ENCODE peak calls at places on chromosomes 16 and 17, in four cellular contexts. V is breast epithelium, J is SK-N-SH, G is endodermal cell. X is an unnamed sample.

GRCh38 chr16:11087691-11088431 is 143.5 kb downstream of the CLEC16A start:
- DNase-seq in V (no peak), J (no peak), G (peak), X (peak)

GRCh38 chr17:65268832-65269231 is 131.7 kb downstream of the RGS9 start:
- DNase-seq in V (no peak), J (no peak), G (no peak), X (no peak)

GRCh38 chr17:72943826-72944689 is 148.4 kb downstream of the SLC39A11 start:
- DNase-seq in V (no peak), J (no peak), G (no peak), X (no peak)

GRCh38 chr17:64507418-64507766 is 615 bp downstream of the CEP95 start:
- DNase-seq in V (no peak), J (peak), G (no peak), X (peak)

GRCh38 chr16:26645629-26646028 is 421.1 kb upstream of the C16orf82 start:
- DNase-seq in V (no peak), J (peak), G (peak), X (peak)

GRCh38 chr17:22270381-22270780 is 578.1 kb downstream of the KCNJ18 start:
- DNase-seq in V (no peak), J (no peak), G (no peak), X (no peak)

GRCh38 chr16:72552675-72553074 is 380.7 kb upstream of the PMFBP1 start:
- DNase-seq in V (no peak), J (no peak), G (no peak), X (no peak)

GRCh38 chr17:66645259-66645658 is 189.7 kb upstream of the CACNG5 start:
- DNase-seq in V (no peak), J (no peak), G (no peak), X (no peak)

GRCh38 chr17:80236911-80237310 is 16.7 kb downstream of the SLC26A11 start:
- DNase-seq in V (no peak), J (no peak), G (peak), X (no peak)

GRCh38 chr16:1258906-1259759 is 3.3 kb downstream of the TPSD1 start:
- DNase-seq in V (no peak), J (peak), G (no peak), X (no peak)

GRCh38 chr16:78444-79145 is 570 bp downstream of the MPG start:
- DNase-seq in V (no peak), J (no peak), G (no peak), X (peak)

GRCh38 chr16:23079683-23080221 is 69.5 kb downstream of the USP31 start:
- DNase-seq in V (no peak), J (no peak), G (no peak), X (no peak)

GRCh38 chr16:30367349-30368009 is 2.8 kb downstream of the TBC1D10B start:
- DNase-seq in V (no peak), J (no peak), G (no peak), X (no peak)

GRCh38 chr16:70574595-70575271 is 51.1 kb downstream of the SF3B3 start:
- DNase-seq in V (no peak), J (no peak), G (no peak), X (peak)

GRCh38 chr16:31202402-31203385 is at the start of gene PYCARD:
- DNase-seq in V (no peak), J (peak), G (peak), X (peak)

GRCh38 chr17:46940692-46941404 is 17.9 kb downstream of the GOSR2 start:
- DNase-seq in V (peak), J (peak), G (peak), X (peak)

GRCh38 chr17:70426752-70427151 is 257.4 kb downstream of the KCNJ2 start:
- DNase-seq in V (no peak), J (no peak), G (no peak), X (no peak)

GRCh38 chr16:8849411-8850011 is 19.3 kb downstream of the CARHSP1 start:
- DNase-seq in V (no peak), J (peak), G (no peak), X (no peak)

GRCh38 chr17:15779119-15779518 is 47.0 kb downstream of the TBC1D26 start:
- DNase-seq in V (no peak), J (no peak), G (no peak), X (no peak)

GRCh38 chr17:15777297-15777696 is 45.2 kb downstream of the TBC1D26 start:
- DNase-seq in V (no peak), J (no peak), G (no peak), X (no peak)

GRCh38 chr17:15776871-15777270 is 44.8 kb downstream of the TBC1D26 start:
- DNase-seq in V (no peak), J (no peak), G (no peak), X (no peak)

GRCh38 chr17:15780188-15780587 is 48.1 kb downstream of the TBC1D26 start:
- DNase-seq in V (no peak), J (no peak), G (no peak), X (no peak)

GRCh38 chr17:15777717-15778116 is 45.6 kb downstream of the TBC1D26 start:
- DNase-seq in V (no peak), J (no peak), G (no peak), X (no peak)
- TF ChIP-seq CTCF in V (no peak), J (no peak), G (no peak), X (no peak)

DNA sequence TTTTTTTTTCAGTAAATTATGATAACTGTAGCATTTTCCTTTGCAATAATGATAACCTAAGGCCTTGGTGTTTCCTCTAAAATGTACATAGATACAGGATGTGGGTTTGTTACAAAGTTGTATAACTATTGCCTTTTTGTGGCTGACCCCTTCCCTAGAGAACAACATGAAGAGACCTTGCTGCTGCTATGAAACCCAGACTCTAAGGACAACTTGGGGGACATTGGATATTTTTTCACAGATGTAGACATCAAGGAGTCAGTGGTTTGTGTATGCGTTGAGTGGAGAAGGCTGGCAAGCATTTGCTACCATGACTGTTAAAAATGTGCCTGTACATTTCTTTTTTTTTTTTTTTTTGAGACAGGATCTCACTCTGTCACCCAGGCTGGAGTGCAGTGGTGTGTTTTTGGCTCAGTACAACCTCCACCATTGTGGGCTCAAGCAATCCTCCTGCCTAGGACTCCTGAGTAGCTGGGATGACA is 12.3 kb downstream of the HMOX2 start:
- DNase-seq in V (no peak), J (no peak), G (no peak), X (no peak)
- H3K4me3 ChIP-seq in V (no peak), J (no peak), G (no peak), X (no peak)

DNA sequence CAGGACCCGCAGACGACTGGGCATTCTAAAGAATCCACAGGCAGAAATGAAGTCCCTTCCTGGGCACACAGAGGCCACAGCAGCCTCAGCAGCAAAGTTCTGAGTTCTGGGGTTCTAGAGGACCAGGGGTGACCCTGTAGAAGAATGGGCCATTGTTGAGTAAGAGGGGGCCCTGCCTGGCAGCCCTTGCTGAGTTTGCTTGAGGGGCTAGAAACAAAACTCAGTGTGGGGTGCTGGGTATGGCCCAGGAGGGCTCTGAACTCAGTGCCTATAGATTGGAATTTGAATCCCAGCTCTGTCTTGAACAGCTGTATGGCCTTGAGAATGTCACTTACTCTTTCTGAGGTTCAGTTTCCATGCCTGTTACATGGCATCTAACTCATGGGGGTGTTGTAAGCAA is at the start of gene PDILT:
- DNase-seq in V (no peak), J (no peak), G (no peak), X (no peak)
- TF ChIP-seq CTCF in V (no peak), J (no peak), G (no peak), X (no peak)

GRCh38 chr16:21643787-21644186 is 8.6 kb downstream of the IGSF6 start:
- DNase-seq in V (no peak), J (no peak), G (no peak), X (no peak)

GRCh38 chr16:21645261-21645721 is 7.1 kb downstream of the IGSF6 start:
- DNase-seq in V (no peak), J (no peak), G (peak), X (peak)

GRCh38 chr16:21646091-21646490 is 6.3 kb downstream of the IGSF6 start:
- DNase-seq in V (no peak), J (no peak), G (no peak), X (no peak)

GRCh38 chr16:21646721-21647561 is 5.5 kb downstream of the IGSF6 start:
- DNase-seq in V (no peak), J (no peak), G (no peak), X (peak)

GRCh38 chr16:21644674-21645073 is 7.7 kb downstream of the IGSF6 start:
- DNase-seq in V (no peak), J (no peak), G (no peak), X (peak)
- H3K4me3 ChIP-seq in V (no peak), J (no peak), G (no peak), X (peak)

GRCh38 chr16:68901910-68902309 is 58.6 kb downstream of the TANGO6 start:
- DNase-seq in V (no peak), J (no peak), G (no peak), X (no peak)

GRCh38 chr16:68898026-68898425 is 54.7 kb downstream of the TANGO6 start:
- DNase-seq in V (no peak), J (peak), G (no peak), X (no peak)

GRCh38 chr16:68907297-68907999 is 64.1 kb downstream of the TANGO6 start:
- DNase-seq in V (peak), J (no peak), G (no peak), X (no peak)

GRCh38 chr16:68900009-68900408 is 56.7 kb downstream of the TANGO6 start:
- DNase-seq in V (no peak), J (no peak), G (no peak), X (no peak)

DNA sequence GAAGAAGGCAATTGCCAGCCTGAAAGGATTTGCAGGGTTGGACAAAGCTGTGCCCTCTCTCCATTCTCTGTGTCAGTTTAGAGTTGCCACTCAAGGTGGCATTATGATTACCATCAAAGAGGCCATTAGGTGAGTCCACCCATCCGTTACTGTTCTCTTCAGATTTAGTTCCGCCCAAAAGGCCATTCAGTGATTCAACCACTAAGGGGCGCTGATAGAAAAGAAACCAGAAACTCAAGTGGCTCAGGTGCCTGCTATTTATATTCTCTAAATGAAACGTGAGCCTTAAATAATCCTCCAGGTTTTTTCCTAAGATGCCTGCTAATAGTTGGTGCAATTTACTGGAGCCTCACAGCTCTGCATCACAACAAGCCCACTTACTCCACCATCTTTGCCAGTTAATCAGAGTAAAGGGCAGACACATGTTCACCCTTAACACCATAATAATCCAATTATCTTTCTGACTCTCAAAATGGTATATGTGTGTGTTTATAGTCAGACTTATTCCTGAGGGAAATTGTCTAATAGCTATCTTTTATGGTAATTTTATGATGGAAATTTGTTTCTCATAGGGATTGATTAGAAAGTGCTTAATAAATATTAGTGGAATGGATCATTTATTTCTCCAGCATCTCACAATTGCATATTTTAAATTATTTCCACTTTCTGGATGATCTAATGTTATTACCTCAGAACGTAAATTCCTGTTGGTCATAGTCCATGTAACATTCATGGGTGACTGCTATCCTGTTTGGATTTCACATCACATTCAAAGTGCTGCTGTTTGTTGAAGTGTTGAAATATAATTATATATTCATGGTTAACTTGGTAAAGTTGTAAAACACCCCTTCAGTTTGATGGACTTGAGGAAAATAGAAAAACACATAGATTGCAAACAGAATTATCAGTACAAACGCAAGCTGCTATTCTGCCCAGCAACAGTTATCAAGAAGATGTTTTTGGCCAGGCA is 59.3 kb downstream of the TANGO6 start:
- DNase-seq in V (peak), J (peak), G (peak), X (peak)
- TF ChIP-seq CTCF in V (peak), J (peak), G (peak), X (peak)

GRCh38 chr17:58324409-58325288 is 3.9 kb downstream of the TSPOAP1 start:
- DNase-seq in V (no peak), J (peak), G (peak), X (no peak)

GRCh38 chr17:58321571-58322525 is 6.7 kb downstream of the TSPOAP1 start:
- DNase-seq in V (no peak), J (no peak), G (peak), X (no peak)

GRCh38 chr17:58322581-58323419 is 5.8 kb downstream of the TSPOAP1 start:
- DNase-seq in V (no peak), J (no peak), G (no peak), X (no peak)

GRCh38 chr17:58325289-58325726 is 3.3 kb downstream of the TSPOAP1 start:
- DNase-seq in V (no peak), J (peak), G (peak), X (peak)

DNA sequence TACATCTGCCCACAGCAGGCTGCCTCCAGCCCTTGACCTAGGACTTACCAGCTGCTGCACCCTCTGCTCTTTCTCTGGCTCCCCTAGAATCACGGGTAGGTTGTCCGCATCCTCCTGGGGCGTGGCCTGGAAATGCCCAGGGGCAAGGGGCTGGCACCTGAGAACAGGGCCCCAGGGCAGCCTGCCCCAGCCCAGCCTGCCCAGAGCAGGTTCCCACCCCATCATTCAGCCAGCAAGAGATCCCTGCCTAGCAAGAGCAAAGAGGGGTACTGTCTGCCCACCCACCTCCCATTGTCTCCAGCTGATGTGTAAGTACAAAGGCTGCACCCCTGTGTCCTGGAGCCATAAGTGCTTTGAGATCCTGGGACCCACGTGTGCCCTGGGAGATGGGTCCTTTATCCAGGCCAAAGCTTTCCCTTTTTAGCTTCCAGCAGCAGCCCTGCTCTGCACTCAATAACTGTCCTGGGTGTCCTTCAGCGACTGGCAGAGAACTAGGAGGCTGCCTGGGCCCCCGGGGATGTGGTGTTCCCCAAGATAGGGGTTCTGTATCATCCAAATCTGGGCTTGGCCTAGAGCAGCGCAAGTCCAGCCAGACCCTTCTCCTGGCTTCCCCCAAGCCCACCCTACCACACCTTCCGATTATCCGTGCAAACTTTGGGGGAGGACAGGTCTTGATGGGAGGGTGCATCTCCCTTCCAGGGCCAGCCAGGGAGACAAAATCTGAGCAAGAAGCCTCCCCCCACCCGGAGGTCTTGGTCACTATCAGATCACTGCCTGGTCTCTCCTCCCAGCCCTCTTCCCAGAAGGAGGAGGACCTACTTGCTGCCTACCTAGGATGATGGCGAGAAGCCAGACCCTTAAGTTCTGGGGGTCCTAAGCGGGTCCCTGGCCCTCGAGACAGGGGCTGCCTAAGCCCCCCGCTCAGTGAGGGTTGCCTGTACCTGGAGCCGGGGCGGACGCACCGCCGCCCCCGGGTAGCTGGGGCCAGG is 4.9 kb downstream of the TSPOAP1 start:
- DNase-seq in V (no peak), J (no peak), G (no peak), X (no peak)
- H3K4me3 ChIP-seq in V (peak), J (peak), G (peak), X (no peak)

GRCh38 chr17:75875940-75876189 is 2.5 kb downstream of the TRIM47 start:
- DNase-seq in V (peak), J (peak), G (no peak), X (no peak)

GRCh38 chr17:75875182-75875939 is 3.0 kb downstream of the TRIM47 start:
- DNase-seq in V (no peak), J (peak), G (no peak), X (no peak)

GRCh38 chr17:75876938-75877751 is 1.2 kb downstream of the TRIM47 start:
- DNase-seq in V (peak), J (peak), G (peak), X (peak)

GRCh38 chr17:75877752-75878173 is 618 bp downstream of the TRIM47 start:
- DNase-seq in V (peak), J (peak), G (peak), X (peak)

GRCh38 chr17:75876190-75876937 is 2.0 kb downstream of the TRIM47 start:
- DNase-seq in V (no peak), J (peak), G (peak), X (peak)
- TF ChIP-seq CTCF in V (peak), J (no peak), G (peak), X (peak)

GRCh38 chr17:50480142-50480764 is 1.6 kb downstream of the RSAD1 start:
- DNase-seq in V (no peak), J (no peak), G (no peak), X (no peak)
- H3K4me3 ChIP-seq in V (no peak), J (peak), G (no peak), X (peak)

DNA sequence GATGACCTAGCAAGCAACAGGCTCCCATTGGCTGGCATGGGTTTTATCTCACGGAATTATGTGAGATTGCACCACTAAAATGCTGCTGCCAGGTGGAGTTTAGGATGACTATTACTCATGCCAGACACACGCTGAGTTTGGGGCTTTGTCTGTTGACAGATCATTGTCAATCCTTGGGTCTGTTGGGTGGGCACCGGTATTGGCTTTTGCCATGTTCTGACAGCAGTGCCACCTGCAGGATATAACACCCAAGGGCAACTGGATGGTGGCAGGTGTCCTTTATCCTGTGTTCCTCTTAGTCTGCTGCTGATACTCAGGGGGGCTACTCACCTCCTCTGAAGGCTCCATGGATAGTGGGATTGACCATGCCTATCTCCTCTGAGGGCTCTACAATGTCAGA is 221.6 kb upstream of the DYNLRB2 start:
- DNase-seq in V (no peak), J (no peak), G (no peak), X (no peak)
- TF ChIP-seq CTCF in V (no peak), J (no peak), G (peak), X (peak)

DNA sequence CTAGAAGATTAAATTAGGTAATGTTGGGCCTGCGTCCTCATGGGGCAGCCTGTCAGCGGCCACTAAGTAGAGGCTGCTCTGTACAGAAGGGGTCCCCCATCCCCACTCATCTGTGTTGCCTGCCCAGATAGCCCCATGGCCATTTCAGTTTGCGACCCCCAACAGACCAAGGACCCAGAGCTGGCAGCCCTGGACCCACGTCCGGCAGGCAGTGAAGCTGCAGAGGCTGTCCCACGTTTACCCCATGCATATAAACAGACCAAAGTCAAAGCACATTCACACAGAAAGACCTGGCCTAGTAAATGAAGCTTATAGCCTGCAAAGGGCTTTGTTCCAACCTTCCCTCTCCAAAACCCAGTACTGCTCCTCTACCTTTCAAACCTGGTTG is 4.6 kb downstream of the PDF start:
- DNase-seq in V (no peak), J (no peak), G (peak), X (no peak)
- H3K4me3 ChIP-seq in V (no peak), J (no peak), G (peak), X (peak)